ENCODE peak calls at places on chromosome 9, in five cellular contexts. V is AG08396; J is activated naive CD4-positive, alpha-beta T cell treated with anti-CD3 and anti-CD28 coated beads, Interleukin-2, amount 50 U/mL, for 16 hours; I is GDM1; S is endothelial cell. M is an unnamed sample.

GRCh38 chr9:93087971-93088655 is 7.9 kb upstream of the CARD19 start:
- DNase-seq in V (no peak), J (no peak), I (no peak), S (no peak), M (no peak)

GRCh38 chr9:114629563-114630090 is 18.5 kb downstream of the TMEM268 start:
- DNase-seq in V (no peak), J (no peak), I (no peak), S (no peak), M (no peak)

GRCh38 chr9:81685763-81686613 is 3.4 kb downstream of the TLE1 start:
- DNase-seq in V (no peak), J (no peak), I (no peak), S (no peak), M (no peak)

GRCh38 chr9:121823451-121824169 is 172.2 kb downstream of the DAB2IP start:
- DNase-seq in V (no peak), J (no peak), I (no peak), S (no peak), M (no peak)

GRCh38 chr9:112084334-112084733 is 90.8 kb downstream of the SUSD1 start:
- DNase-seq in V (no peak), J (no peak), I (no peak), S (no peak), M (no peak)

GRCh38 chr9:73655363-73655762 is 503.7 kb downstream of the ANXA1 start:
- DNase-seq in V (no peak), J (no peak), I (no peak), S (no peak), M (no peak)

GRCh38 chr9:107881625-107882300 is 392.2 kb upstream of the KLF4 start:
- DNase-seq in V (no peak), J (no peak), I (no peak), S (no peak), M (no peak)

GRCh38 chr9:136928591-136928990 is 15.9 kb downstream of the FBXW5 start:
- DNase-seq in V (no peak), J (no peak), I (no peak), S (no peak), M (no peak)

GRCh38 chr9:107827304-107827703 is 337.7 kb upstream of the KLF4 start:
- DNase-seq in V (no peak), J (no peak), I (no peak), S (no peak), M (no peak)

GRCh38 chr9:137534256-137535119 is 15.7 kb downstream of the PNPLA7 start:
- DNase-seq in V (peak; percentile 75), J (no peak), I (peak; percentile 25), S (no peak), M (no peak)

GRCh38 chr9:126036881-126037291 is 289.7 kb downstream of the PBX3 start:
- DNase-seq in V (no peak), J (no peak), I (no peak), S (no peak), M (no peak)

GRCh38 chr9:81724242-81724889 is 35.0 kb upstream of the TLE1 start:
- DNase-seq in V (no peak), J (no peak), I (no peak), S (no peak), M (no peak)

GRCh38 chr9:138100711-138101349 is 223.2 kb downstream of the CACNA1B start:
- DNase-seq in V (no peak), J (no peak), I (no peak), S (peak; percentile 46), M (no peak)

GRCh38 chr9:136722969-136723356 is 10.6 kb downstream of the DIPK1B start:
- DNase-seq in V (no peak), J (no peak), I (no peak), S (no peak), M (no peak)

M was measured in CMK.